ENCODE peak calls at places on chromosomes 4 and X, in seven cellular contexts. One of them, this sample, is unnamed.

GRCh38 chr4:110287130-110287529 is 88.7 kb upstream of the ELOVL6 start:
- DNase-seq in heart left ventricle: no peak
- DNase-seq in tibial nerve: no peak
- DNase-seq in tibial artery: no peak
- DNase-seq in stomach: no peak
- DNase-seq in mammary epithelial cell: peak; percentile 89
- DNase-seq in psoas muscle: no peak
- DNase-seq in this sample: peak; percentile 56

GRCh38 chrX:19682712-19683331 is 167.5 kb upstream of the MAP3K15 start:
- DNase-seq in tibial nerve: peak; percentile 45
- DNase-seq in heart left ventricle: peak; percentile 54
- DNase-seq in tibial artery: peak; percentile 70
- DNase-seq in mammary epithelial cell: no peak
- DNase-seq in psoas muscle: peak; percentile 54
- DNase-seq in stomach: peak; percentile 55
- DNase-seq in this sample: peak; percentile 67

GRCh38 chr4:142416711-142417275 is 429.3 kb downstream of the INPP4B start:
- DNase-seq in tibial nerve: no peak
- DNase-seq in tibial artery: no peak
- DNase-seq in heart left ventricle: no peak
- DNase-seq in psoas muscle: no peak
- DNase-seq in mammary epithelial cell: peak; percentile 72
- DNase-seq in stomach: no peak
- DNase-seq in this sample: no peak

GRCh38 chrX:21944136-21944615 is 3.7 kb downstream of the SMS start:
- DNase-seq in psoas muscle: no peak
- DNase-seq in heart left ventricle: no peak
- DNase-seq in tibial nerve: no peak
- DNase-seq in tibial artery: no peak
- DNase-seq in mammary epithelial cell: no peak
- DNase-seq in stomach: no peak
- DNase-seq in this sample: no peak

GRCh38 chr4:168453146-168453545 is 27.1 kb downstream of the DDX60L start:
- DNase-seq in tibial nerve: no peak
- DNase-seq in mammary epithelial cell: no peak
- DNase-seq in stomach: no peak
- DNase-seq in heart left ventricle: no peak
- DNase-seq in psoas muscle: no peak
- DNase-seq in tibial artery: no peak
- DNase-seq in this sample: no peak

GRCh38 chrX:46665232-46666162 is 91.9 kb downstream of the CHST7 start:
- DNase-seq in heart left ventricle: no peak
- DNase-seq in mammary epithelial cell: peak; percentile 71
- DNase-seq in tibial nerve: no peak
- DNase-seq in psoas muscle: no peak
- DNase-seq in tibial artery: no peak
- DNase-seq in stomach: no peak
- DNase-seq in this sample: no peak

GRCh38 chr4:15339732-15340131 is 88.1 kb upstream of the C1QTNF7 start:
- DNase-seq in stomach: no peak
- DNase-seq in tibial nerve: no peak
- DNase-seq in tibial artery: no peak
- DNase-seq in heart left ventricle: no peak
- DNase-seq in psoas muscle: no peak
- DNase-seq in mammary epithelial cell: no peak
- DNase-seq in this sample: no peak

GRCh38 chrX:25878806-25879205 is 259.3 kb upstream of the MAGEB18 start:
- DNase-seq in tibial artery: no peak
- DNase-seq in heart left ventricle: no peak
- DNase-seq in mammary epithelial cell: no peak
- DNase-seq in stomach: no peak
- DNase-seq in psoas muscle: no peak
- DNase-seq in tibial nerve: no peak
- DNase-seq in this sample: no peak

GRCh38 chr4:138063581-138063980 is 178.6 kb downstream of the SLC7A11 start:
- DNase-seq in stomach: no peak
- DNase-seq in tibial artery: no peak
- DNase-seq in tibial nerve: no peak
- DNase-seq in mammary epithelial cell: no peak
- DNase-seq in psoas muscle: no peak
- DNase-seq in heart left ventricle: no peak
- DNase-seq in this sample: no peak

GRCh38 chr4:11650801-11651596 is 222.3 kb upstream of the HS3ST1 start:
- DNase-seq in psoas muscle: no peak
- DNase-seq in tibial artery: no peak
- DNase-seq in heart left ventricle: no peak
- DNase-seq in tibial nerve: no peak
- DNase-seq in mammary epithelial cell: no peak
- DNase-seq in stomach: no peak
- DNase-seq in this sample: no peak

GRCh38 chrX:129823115-129823514 is 20.6 kb downstream of the ZDHHC9 start:
- DNase-seq in psoas muscle: no peak
- DNase-seq in heart left ventricle: peak; percentile 13
- DNase-seq in stomach: peak; percentile 33
- DNase-seq in tibial artery: no peak
- DNase-seq in mammary epithelial cell: peak; percentile 12
- DNase-seq in tibial nerve: peak; percentile 24
- DNase-seq in this sample: no peak

GRCh38 chrX:129825746-129826505 is 17.8 kb downstream of the ZDHHC9 start:
- DNase-seq in stomach: no peak
- DNase-seq in psoas muscle: no peak
- DNase-seq in tibial artery: no peak
- DNase-seq in mammary epithelial cell: no peak
- DNase-seq in tibial nerve: no peak
- DNase-seq in heart left ventricle: no peak
- DNase-seq in this sample: no peak

GRCh38 chrX:129824620-129825019 is 19.1 kb downstream of the ZDHHC9 start:
- DNase-seq in tibial artery: no peak
- DNase-seq in stomach: no peak
- DNase-seq in tibial nerve: no peak
- DNase-seq in psoas muscle: no peak
- DNase-seq in mammary epithelial cell: no peak
- DNase-seq in heart left ventricle: no peak
- DNase-seq in this sample: no peak

DNA sequence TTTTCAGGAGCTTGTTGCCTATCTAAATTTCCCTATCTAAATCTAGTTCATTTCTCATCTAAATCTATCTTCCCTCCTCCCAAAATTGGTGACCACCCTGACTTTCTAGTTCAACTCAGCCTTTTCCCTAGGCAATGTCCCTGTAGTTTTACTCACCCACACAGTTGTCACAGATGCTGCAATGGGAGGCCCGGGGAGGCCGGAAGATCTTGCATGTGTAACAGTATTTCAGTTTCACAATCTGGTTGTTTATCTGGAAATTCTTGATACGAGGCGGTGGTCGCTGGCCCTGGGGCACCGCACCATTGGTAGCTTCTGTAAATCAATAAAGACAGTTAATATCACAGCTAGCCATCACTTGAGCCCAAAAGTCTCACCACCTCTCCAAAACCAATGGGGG is 20.2 kb downstream of the ZDHHC9 start:
- DNase-seq in tibial artery: no peak
- DNase-seq in psoas muscle: no peak
- DNase-seq in tibial nerve: no peak
- DNase-seq in heart left ventricle: no peak
- DNase-seq in stomach: no peak
- DNase-seq in mammary epithelial cell: no peak
- DNase-seq in this sample: no peak
- TF ChIP-seq CTCF in tibial artery: no peak
- TF ChIP-seq CTCF in psoas muscle: no peak
- TF ChIP-seq CTCF in tibial nerve: no peak
- TF ChIP-seq CTCF in heart left ventricle: peak; percentile 2
- TF ChIP-seq CTCF in stomach: no peak
- TF ChIP-seq CTCF in mammary epithelial cell: no peak
- TF ChIP-seq CTCF in this sample: no peak

GRCh38 chr4:6658204-6658585 is 17.7 kb downstream of the MRFAP1 start:
- DNase-seq in stomach: no peak
- DNase-seq in heart left ventricle: no peak
- DNase-seq in tibial artery: no peak
- DNase-seq in mammary epithelial cell: no peak
- DNase-seq in tibial nerve: no peak
- DNase-seq in psoas muscle: no peak
- DNase-seq in this sample: no peak
- H3K4me3 ChIP-seq in stomach: peak overlapping the region; percentile 49
- H3K4me3 ChIP-seq in heart left ventricle: peak overlapping the region; percentile 57
- H3K4me3 ChIP-seq in tibial artery: peak overlapping the region; percentile 57
- H3K4me3 ChIP-seq in mammary epithelial cell: no peak overlapping the region
- H3K4me3 ChIP-seq in tibial nerve: peak overlapping the region; percentile 38
- H3K4me3 ChIP-seq in psoas muscle: peak overlapping the region; percentile 60
- H3K4me3 ChIP-seq in this sample: no peak overlapping the region

DNA sequence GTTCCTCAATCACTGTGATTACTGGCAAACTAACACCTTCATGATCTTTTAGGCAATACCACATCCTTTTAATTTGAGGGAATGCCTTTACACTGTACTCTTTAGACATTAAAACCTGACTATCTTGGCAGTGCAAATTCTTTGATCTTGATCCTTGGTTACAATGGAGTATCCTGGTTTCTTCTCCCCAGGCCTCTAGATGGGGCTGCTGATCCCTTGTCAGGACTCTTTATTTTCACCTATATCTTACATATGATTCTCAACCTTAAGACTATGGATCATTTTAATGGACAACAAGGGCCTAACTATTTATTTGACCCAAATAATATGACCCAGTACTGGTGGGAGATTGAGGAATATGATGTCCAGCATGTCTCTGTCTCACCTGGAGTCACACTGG is 1005.5 kb upstream of the INTU start:
- DNase-seq in stomach: no peak
- DNase-seq in tibial artery: no peak
- DNase-seq in heart left ventricle: no peak
- DNase-seq in tibial nerve: no peak
- DNase-seq in psoas muscle: no peak
- DNase-seq in mammary epithelial cell: peak; percentile 12
- DNase-seq in this sample: no peak
- TF ChIP-seq CTCF in stomach: no peak
- TF ChIP-seq CTCF in tibial artery: no peak
- TF ChIP-seq CTCF in heart left ventricle: peak; percentile 7
- TF ChIP-seq CTCF in tibial nerve: no peak
- TF ChIP-seq CTCF in psoas muscle: no peak
- TF ChIP-seq CTCF in mammary epithelial cell: peak; percentile 54
- TF ChIP-seq CTCF in this sample: peak; percentile 61

GRCh38 chr4:89661490-89661889 is 175.5 kb downstream of the SNCA start:
- DNase-seq in mammary epithelial cell: peak; percentile 86
- DNase-seq in tibial artery: no peak
- DNase-seq in heart left ventricle: no peak
- DNase-seq in psoas muscle: no peak
- DNase-seq in tibial nerve: no peak
- DNase-seq in stomach: no peak
- DNase-seq in this sample: no peak

GRCh38 chr4:89660851-89661250 is 176.1 kb downstream of the SNCA start:
- DNase-seq in heart left ventricle: no peak
- DNase-seq in tibial nerve: no peak
- DNase-seq in mammary epithelial cell: no peak
- DNase-seq in psoas muscle: no peak
- DNase-seq in stomach: no peak
- DNase-seq in tibial artery: no peak
- DNase-seq in this sample: no peak

GRCh38 chr4:89658701-89659024 is 178.3 kb downstream of the SNCA start:
- DNase-seq in heart left ventricle: no peak
- DNase-seq in stomach: no peak
- DNase-seq in tibial artery: no peak
- DNase-seq in tibial nerve: no peak
- DNase-seq in psoas muscle: no peak
- DNase-seq in mammary epithelial cell: no peak
- DNase-seq in this sample: no peak

GRCh38 chr4:89657931-89658700 is 178.8 kb downstream of the SNCA start:
- DNase-seq in heart left ventricle: no peak
- DNase-seq in stomach: no peak
- DNase-seq in tibial artery: no peak
- DNase-seq in psoas muscle: no peak
- DNase-seq in tibial nerve: no peak
- DNase-seq in mammary epithelial cell: no peak
- DNase-seq in this sample: peak; percentile 16

DNA sequence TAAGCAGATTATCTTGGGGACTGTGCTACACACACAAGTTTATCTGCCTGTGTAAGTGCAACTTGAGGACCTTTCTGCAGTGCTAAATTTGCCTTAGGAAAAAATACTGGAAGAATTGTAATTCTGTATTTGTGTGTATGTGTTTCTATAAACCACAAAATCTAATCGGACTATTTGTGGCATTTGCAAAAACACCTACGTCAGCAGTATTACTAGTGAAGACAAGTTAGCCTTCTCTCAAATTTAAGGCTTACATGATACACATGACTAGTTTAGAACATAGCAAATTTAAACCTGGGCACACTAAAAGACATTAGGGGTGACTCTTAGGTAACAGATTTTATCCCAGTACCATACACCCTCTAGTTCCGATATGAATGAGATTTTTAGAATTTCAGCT is 176.5 kb downstream of the SNCA start:
- DNase-seq in heart left ventricle: no peak
- DNase-seq in mammary epithelial cell: no peak
- DNase-seq in tibial artery: no peak
- DNase-seq in tibial nerve: no peak
- DNase-seq in psoas muscle: no peak
- DNase-seq in stomach: no peak
- DNase-seq in this sample: no peak
- H3K4me3 ChIP-seq in heart left ventricle: no peak overlapping the region
- H3K4me3 ChIP-seq in mammary epithelial cell: no peak overlapping the region
- H3K4me3 ChIP-seq in tibial artery: no peak overlapping the region
- H3K4me3 ChIP-seq in tibial nerve: no peak overlapping the region
- H3K4me3 ChIP-seq in psoas muscle: no peak overlapping the region
- H3K4me3 ChIP-seq in stomach: no peak overlapping the region
- H3K4me3 ChIP-seq in this sample: no peak overlapping the region

GRCh38 chr4:119039160-119039559 is 96.5 kb upstream of the MYOZ2 start:
- DNase-seq in psoas muscle: no peak
- DNase-seq in tibial nerve: no peak
- DNase-seq in heart left ventricle: no peak
- DNase-seq in tibial artery: no peak
- DNase-seq in mammary epithelial cell: no peak
- DNase-seq in stomach: no peak
- DNase-seq in this sample: no peak

GRCh38 chr4:119038465-119038864 is 97.2 kb upstream of the MYOZ2 start:
- DNase-seq in tibial nerve: no peak
- DNase-seq in heart left ventricle: no peak
- DNase-seq in tibial artery: no peak
- DNase-seq in psoas muscle: no peak
- DNase-seq in stomach: no peak
- DNase-seq in mammary epithelial cell: peak; percentile 24
- DNase-seq in this sample: no peak

GRCh38 chr4:119040711-119041185 is 94.9 kb upstream of the MYOZ2 start:
- DNase-seq in tibial artery: no peak
- DNase-seq in mammary epithelial cell: peak; percentile 83
- DNase-seq in tibial nerve: peak; percentile 40
- DNase-seq in psoas muscle: peak; percentile 49
- DNase-seq in stomach: no peak
- DNase-seq in heart left ventricle: no peak
- DNase-seq in this sample: peak; percentile 51

GRCh38 chr4:119040261-119040660 is 95.4 kb upstream of the MYOZ2 start:
- DNase-seq in stomach: no peak
- DNase-seq in tibial nerve: no peak
- DNase-seq in mammary epithelial cell: no peak
- DNase-seq in psoas muscle: no peak
- DNase-seq in tibial artery: no peak
- DNase-seq in heart left ventricle: no peak
- DNase-seq in this sample: no peak

GRCh38 chr4:119039779-119040178 is 95.9 kb upstream of the MYOZ2 start:
- DNase-seq in psoas muscle: no peak
- DNase-seq in tibial artery: no peak
- DNase-seq in tibial nerve: no peak
- DNase-seq in mammary epithelial cell: no peak
- DNase-seq in heart left ventricle: no peak
- DNase-seq in stomach: no peak
- DNase-seq in this sample: no peak
- TF ChIP-seq CTCF in psoas muscle: peak; percentile 54
- TF ChIP-seq CTCF in tibial artery: peak; percentile 10
- TF ChIP-seq CTCF in tibial nerve: no peak
- TF ChIP-seq CTCF in mammary epithelial cell: peak; percentile 13
- TF ChIP-seq CTCF in heart left ventricle: no peak
- TF ChIP-seq CTCF in stomach: no peak
- TF ChIP-seq CTCF in this sample: peak; percentile 31

GRCh38 chrX:69221239-69222102 is 56.2 kb upstream of the PJA1 start:
- DNase-seq in tibial nerve: no peak
- DNase-seq in heart left ventricle: no peak
- DNase-seq in mammary epithelial cell: no peak
- DNase-seq in psoas muscle: no peak
- DNase-seq in stomach: no peak
- DNase-seq in tibial artery: no peak
- DNase-seq in this sample: no peak
- H3K4me3 ChIP-seq in tibial nerve: no peak overlapping the region
- H3K4me3 ChIP-seq in heart left ventricle: no peak overlapping the region
- H3K4me3 ChIP-seq in mammary epithelial cell: no peak overlapping the region
- H3K4me3 ChIP-seq in psoas muscle: no peak overlapping the region
- H3K4me3 ChIP-seq in stomach: no peak overlapping the region
- H3K4me3 ChIP-seq in tibial artery: no peak overlapping the region
- H3K4me3 ChIP-seq in this sample: no peak overlapping the region

This sample was measured in HFF-Myc.